ENCODE peak calls at places on chromosomes 13 and 19, in five cellular contexts. K is T follicular helper cell; O is WERI-Rb-1; S is CD4-positive, alpha-beta T cell; J is adrenal gland. L is an unnamed sample.

GRCh38 chr13:104773775-104774174 is 1707.6 kb upstream of the SLC10A2 start:
- DNase-seq in K (no peak), O (no peak), S (no peak), J (no peak), L (peak)

GRCh38 chr13:35292329-35292728 is 184.2 kb downstream of the MAB21L1 start:
- DNase-seq in K (no peak), O (no peak), S (no peak), J (no peak), L (no peak)

GRCh38 chr19:44512326-44513298 is 12.3 kb upstream of the ZNF180 start:
- DNase-seq in K (no peak), O (peak), S (no peak), J (no peak), L (peak)

GRCh38 chr19:35790981-35791813 is 15.8 kb downstream of the ARHGAP33 start:
- DNase-seq in K (no peak), O (peak), S (no peak), J (no peak), L (no peak)

GRCh38 chr19:8311461-8312260 is 3.5 kb upstream of the CD320 start:
- DNase-seq in K (no peak), O (peak), S (no peak), J (peak), L (no peak)

GRCh38 chr13:35858665-35859064 is 272.5 kb downstream of the DCLK1 start:
- DNase-seq in K (no peak), O (no peak), S (no peak), J (no peak), L (no peak)

GRCh38 chr19:33197591-33198000 is 3.5 kb downstream of the LRP3 start:
- DNase-seq in K (no peak), O (no peak), S (no peak), J (no peak), L (no peak)

GRCh38 chr13:35146686-35147085 is 204.6 kb downstream of the NBEA start:
- DNase-seq in K (no peak), O (no peak), S (no peak), J (no peak), L (no peak)

GRCh38 chr19:1882089-1882785 is 3.1 kb downstream of the ABHD17A start:
- DNase-seq in K (peak), O (no peak), S (peak), J (no peak), L (no peak)

GRCh38 chr19:45505151-45505995 is 1.9 kb upstream of the VASP start:
- DNase-seq in K (no peak), O (no peak), S (no peak), J (no peak), L (no peak)

GRCh38 chr19:47099576-47100050 is 14.0 kb downstream of the ZC3H4 start:
- DNase-seq in K (no peak), O (no peak), S (no peak), J (no peak), L (no peak)

GRCh38 chr19:56253737-56254136 is 18.8 kb upstream of the EDDM13 start:
- DNase-seq in K (no peak), O (no peak), S (no peak), J (no peak), L (peak)

GRCh38 chr13:85798999-85799646 is at the start of gene SLITRK6:
- DNase-seq in K (no peak), O (peak), S (no peak), J (no peak), L (peak)

GRCh38 chr19:10548746-10549276 is 5.1 kb downstream of the ATG4D start:
- DNase-seq in K (no peak), O (no peak), S (no peak), J (no peak), L (no peak)

GRCh38 chr13:110411316-110412105 is 104.4 kb downstream of the COL4A2 start:
- DNase-seq in K (no peak), O (no peak), S (no peak), J (no peak), L (no peak)

GRCh38 chr13:28093871-28094270 is 6.5 kb downstream of the FLT3 start:
- DNase-seq in K (no peak), O (no peak), S (no peak), J (no peak), L (no peak)

GRCh38 chr13:30659980-30660379 is 42.3 kb downstream of the USPL1 start:
- DNase-seq in K (no peak), O (no peak), S (no peak), J (no peak), L (no peak)

GRCh38 chr19:47005873-47006272 is 13.8 kb upstream of the NPAS1 start:
- DNase-seq in K (no peak), O (no peak), S (no peak), J (no peak), L (no peak)

L was measured in stromal cell of bone marrow.